ENCODE peak calls at places on chromosomes 11 and 22, in eight cellular contexts. F, O, X, K, G, U, M and A are unnamed samples.

GRCh38 chr11:61007971-61008896 is 36.8 kb downstream of the CD6 start:
- DNase-seq in O (no peak), M (no peak), G (no peak), X (peak), F (no peak), U (no peak), K (no peak), A (no peak)

GRCh38 chr11:132064987-132065620 is 694.7 kb downstream of the NTM start:
- DNase-seq in X (peak), G (no peak), U (no peak), M (no peak), K (peak), O (no peak), F (peak), A (no peak)

GRCh38 chr11:111391328-111392124 is 12.5 kb upstream of the POU2AF1 start:
- DNase-seq in K (no peak), M (no peak), G (no peak), O (no peak), F (no peak), X (no peak), U (no peak), A (no peak)

GRCh38 chr11:11391796-11392195 is 38.7 kb upstream of the CSNK2A3 start:
- DNase-seq in K (peak), G (no peak), M (no peak), X (no peak), U (no peak), F (peak), O (no peak), A (no peak)

GRCh38 chr11:19786644-19787043 is 74.0 kb downstream of the NAV2 start:
- DNase-seq in U (no peak), O (no peak), X (no peak), F (no peak), G (no peak), K (no peak), M (no peak), A (no peak)

GRCh38 chr22:44192098-44192810 is 11.5 kb downstream of the PARVG start:
- DNase-seq in O (no peak), F (no peak), M (no peak), X (no peak), G (peak), K (no peak), U (peak), A (no peak)

GRCh38 chr22:36258750-36259619 is 6.1 kb downstream of the APOL1 start:
- DNase-seq in G (peak), F (peak), O (no peak), X (no peak), U (peak), K (no peak), M (peak), A (no peak)

GRCh38 chr11:101482556-101483124 is 101.2 kb downstream of the TRPC6 start:
- DNase-seq in G (no peak), X (no peak), U (no peak), K (no peak), M (no peak), F (no peak), O (no peak), A (no peak)

GRCh38 chr11:84922212-84922805 is 704.8 kb downstream of the DLG2 start:
- DNase-seq in M (no peak), F (no peak), X (no peak), O (no peak), U (no peak), G (no peak), K (no peak), A (no peak)

GRCh38 chr11:19980957-19981669 is 179.2 kb downstream of the DBX1 start:
- DNase-seq in U (no peak), X (peak), F (peak), M (no peak), K (no peak), O (no peak), G (no peak), A (no peak)

GRCh38 chr11:120399312-120399711 is 63.1 kb downstream of the ARHGEF12 start:
- DNase-seq in F (no peak), X (no peak), K (no peak), O (no peak), U (no peak), G (no peak), M (no peak), A (no peak)

GRCh38 chr22:50040717-50041116 is 17.4 kb downstream of the TTLL8 start:
- DNase-seq in F (no peak), G (peak), X (no peak), M (no peak), K (no peak), U (no peak), O (no peak), A (peak)

GRCh38 chr11:117584056-117584830 is 212.8 kb downstream of the DSCAML1 start:
- DNase-seq in O (no peak), U (no peak), G (peak), X (no peak), M (no peak), K (no peak), F (peak), A (no peak)

GRCh38 chr11:11661356-11662040 is 39.7 kb upstream of the GALNT18 start:
- DNase-seq in U (no peak), M (no peak), O (no peak), G (no peak), K (no peak), X (no peak), F (no peak), A (no peak)

GRCh38 chr11:61392991-61393595 is 706 bp downstream of the TMEM216 start:
- DNase-seq in K (no peak), U (no peak), F (no peak), O (no peak), X (no peak), G (no peak), M (no peak), A (no peak)

GRCh38 chr11:59368238-59369022 is 9.7 kb downstream of the OR5AN1 start:
- DNase-seq in X (no peak), U (no peak), K (no peak), G (no peak), F (no peak), M (no peak), O (no peak), A (no peak)

GRCh38 chr11:113697075-113697474 is 9.0 kb downstream of the TMPRSS5 start:
- DNase-seq in K (no peak), F (no peak), G (no peak), U (no peak), X (no peak), M (no peak), O (no peak), A (no peak)

GRCh38 chr11:86167499-86168161 is 76.9 kb upstream of the EED start:
- DNase-seq in F (no peak), K (no peak), O (no peak), X (no peak), U (no peak), G (no peak), M (no peak), A (no peak)

GRCh38 chr11:117096140-117096972 is 1.9 kb downstream of the SIK3 start:
- DNase-seq in X (no peak), M (no peak), G (no peak), K (no peak), O (no peak), U (no peak), F (no peak), A (no peak)

GRCh38 chr11:134164490-134165370 is 59.0 kb downstream of the NCAPD3 start:
- DNase-seq in G (no peak), U (no peak), M (no peak), F (no peak), X (no peak), K (no peak), O (no peak), A (no peak)

GRCh38 chr11:2717561-2717960 is 17.8 kb upstream of the KCNQ1OT1 start:
- DNase-seq in M (peak), F (no peak), X (no peak), K (no peak), U (no peak), G (no peak), O (no peak), A (no peak)

GRCh38 chr22:40485813-40486610 is 115.6 kb downstream of the SGSM3 start:
- DNase-seq in O (no peak), M (no peak), G (no peak), X (no peak), U (no peak), F (peak), K (peak), A (no peak)

GRCh38 chr11:70073188-70073817 is 4.8 kb upstream of the ANO1 start:
- DNase-seq in M (no peak), G (peak), X (no peak), O (no peak), K (no peak), U (no peak), F (peak), A (peak)

GRCh38 chr22:21832291-21833290 is 34.9 kb downstream of the MAPK1 start:
- DNase-seq in M (no peak), K (no peak), F (no peak), G (no peak), X (no peak), O (no peak), U (no peak), A (no peak)

GRCh38 chr11:94473177-94473799 is 20.4 kb downstream of the MRE11 start:
- DNase-seq in O (no peak), F (peak), G (no peak), M (no peak), K (peak), U (no peak), X (no peak), A (no peak)

GRCh38 chr11:101269390-101269789 is 139.8 kb upstream of the PGR start:
- DNase-seq in M (no peak), F (no peak), K (no peak), X (no peak), G (no peak), O (no peak), U (no peak), A (no peak)

GRCh38 chr22:22391543-22391942 is 117.0 kb downstream of the ZNF280B start:
- DNase-seq in X (no peak), K (no peak), M (no peak), U (no peak), O (no peak), F (no peak), G (no peak), A (no peak)

GRCh38 chr22:34866501-34867171 is 199.3 kb upstream of the ISX start:
- DNase-seq in M (no peak), O (no peak), U (no peak), G (no peak), F (peak), X (no peak), K (no peak), A (no peak)

GRCh38 chr11:16873289-16873688 is 134.8 kb downstream of the C11orf58 start:
- DNase-seq in F (no peak), X (no peak), U (no peak), K (no peak), M (no peak), G (no peak), O (no peak), A (no peak)

GRCh38 chr11:64742940-64743590 is 877 bp downstream of the RASGRP2 start:
- DNase-seq in F (no peak), U (peak), O (peak), M (peak), G (peak), K (no peak), X (peak), A (peak)

GRCh38 chr11:76807206-76807875 is 24.2 kb downstream of the TSKU start:
- DNase-seq in G (peak), O (peak), K (peak), M (peak), F (peak), U (peak), X (peak), A (peak)

GRCh38 chr11:76524919-76525318 is 80.1 kb downstream of the EMSY start:
- DNase-seq in U (no peak), M (no peak), K (peak), G (no peak), O (peak), F (peak), X (peak), A (no peak)

GRCh38 chr22:33438273-33438672 is 380.1 kb upstream of the SYN3 start:
- DNase-seq in M (no peak), F (peak), K (peak), G (peak), U (no peak), X (no peak), O (no peak), A (no peak)

GRCh38 chr22:20116951-20117645 is at the start of gene TRMT2A:
- DNase-seq in G (peak), M (peak), X (peak), F (peak), U (peak), O (peak), K (peak), A (peak)

GRCh38 chr22:32815943-32816342 is 14.4 kb downstream of the TIMP3 start:
- DNase-seq in F (no peak), O (no peak), M (peak), K (no peak), G (peak), X (no peak), U (no peak), A (no peak)

GRCh38 chr11:1401656-1402221 is 12.0 kb downstream of the BRSK2 start:
- DNase-seq in M (peak), X (peak), G (no peak), U (peak), F (peak), O (no peak), K (peak), A (peak)

GRCh38 chr22:34850010-34850409 is 215.9 kb upstream of the ISX start:
- DNase-seq in M (no peak), O (no peak), K (no peak), G (no peak), U (no peak), X (no peak), F (peak), A (no peak)

GRCh38 chr22:29689872-29690213 is 30.0 kb upstream of the CABP7 start:
- DNase-seq in O (no peak), F (peak), M (peak), X (peak), G (no peak), K (peak), U (peak), A (peak)

DNA sequence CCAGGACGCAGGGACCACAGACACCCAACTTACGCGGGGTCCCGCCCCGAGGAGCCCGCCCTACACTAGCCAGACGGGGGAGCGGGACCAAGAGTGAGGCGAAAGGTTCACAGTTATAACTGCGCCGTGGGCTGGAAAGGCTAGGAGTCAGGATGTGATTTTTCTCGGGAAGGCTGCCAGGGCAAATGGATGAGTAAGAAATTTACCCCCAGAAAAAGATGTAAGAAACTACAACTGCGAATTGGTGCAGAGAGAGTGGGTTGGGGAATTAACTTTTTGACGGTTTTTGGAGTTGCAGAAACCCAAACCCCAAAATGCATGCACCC is 1.3 kb downstream of the TSPAN18 start:
- DNase-seq in X (no peak), M (no peak), U (no peak), F (no peak), K (no peak), G (no peak), O (no peak), A (no peak)
- H3K4me3 ChIP-seq in X (peak), M (peak), U (peak), F (no peak), K (peak), G (peak), O (peak), A (peak)

GRCh38 chr11:118749429-118749828 is 41.5 kb downstream of the DDX6 start:
- DNase-seq in K (no peak), G (no peak), X (no peak), O (no peak), U (no peak), F (no peak), M (no peak), A (peak)
- H3K4me3 ChIP-seq in K (no peak), G (no peak), X (no peak), O (no peak), U (no peak), F (no peak), M (no peak), A (no peak)

DNA sequence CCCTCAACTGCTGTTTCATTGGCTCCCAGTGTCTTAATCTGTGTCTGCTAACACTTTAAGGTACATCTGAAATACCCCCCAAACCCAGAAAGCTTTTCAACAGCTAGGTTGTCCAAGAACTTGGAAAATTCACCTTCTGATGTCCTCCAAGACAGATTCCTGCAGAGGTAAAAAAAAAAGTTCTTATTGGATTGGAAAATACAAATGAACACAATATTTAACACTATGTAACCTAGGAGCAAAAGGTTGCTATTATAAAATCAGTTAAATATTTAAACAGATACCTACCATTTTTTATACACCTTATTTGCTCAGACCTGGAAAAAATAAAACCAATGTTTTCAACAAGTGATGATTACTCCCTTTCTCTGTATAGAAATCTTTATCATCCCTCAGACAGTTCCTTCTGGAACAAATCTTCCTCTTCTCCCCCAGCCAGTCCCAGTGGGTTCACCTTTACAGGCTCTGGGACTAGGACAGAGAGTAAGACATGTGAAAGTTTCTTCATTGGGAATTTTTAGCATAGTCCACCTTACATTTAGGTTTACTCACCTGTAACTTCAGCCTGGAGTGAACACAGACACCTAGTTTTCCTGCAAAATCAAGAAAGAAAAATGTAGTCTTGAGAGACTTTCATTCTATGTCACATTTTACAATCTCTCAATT is 13.3 kb upstream of the WDR74 start:
- DNase-seq in M (no peak), K (no peak), X (no peak), F (no peak), G (no peak), U (no peak), O (no peak), A (no peak)
- H3K4me3 ChIP-seq in M (no peak), K (no peak), X (no peak), F (no peak), G (no peak), U (no peak), O (no peak), A (no peak)

GRCh38 chr11:91776660-91777059 is 448.0 kb upstream of the FAT3 start:
- DNase-seq in U (no peak), K (no peak), X (no peak), G (no peak), F (no peak), O (no peak), M (no peak), A (no peak)

GRCh38 chr11:91778758-91779157 is 445.9 kb upstream of the FAT3 start:
- DNase-seq in G (no peak), F (no peak), K (no peak), O (no peak), X (no peak), U (no peak), M (no peak), A (no peak)

GRCh38 chr11:91768783-91769182 is 455.8 kb upstream of the FAT3 start:
- DNase-seq in U (no peak), K (no peak), M (no peak), X (no peak), F (no peak), O (no peak), G (no peak), A (no peak)

GRCh38 chr11:91773090-91773489 is 451.5 kb upstream of the FAT3 start:
- DNase-seq in K (no peak), O (no peak), U (no peak), M (no peak), X (no peak), G (no peak), F (no peak), A (no peak)
- H3K4me3 ChIP-seq in K (no peak), O (no peak), U (no peak), M (no peak), X (no peak), G (no peak), F (no peak), A (no peak)